ENCODE peak calls at places on chromosomes 2 and 18, in five cellular contexts. B, V, L, Q and N are unnamed samples. For H3K27me3, the result is how much of the 10 kb centered on the place peaks cover.

GRCh38 chr2:230060672-230061293 is 7.9 kb downstream of the SLC16A14 start:
- DNase-seq in L (no peak), B (no peak), Q (no peak), V (no peak), N (no peak)

GRCh38 chr2:162327134-162327769 is 8.8 kb upstream of the IFIH1 start:
- DNase-seq in Q (no peak), B (no peak), V (peak), L (no peak), N (no peak)

GRCh38 chr18:28078849-28079248 is 98.1 kb downstream of the CDH2 start:
- DNase-seq in Q (no peak), L (no peak), V (no peak), B (no peak), N (no peak)

GRCh38 chr2:190649035-190649797 is at the start of gene NAB1:
- DNase-seq in V (peak), L (no peak), B (no peak), Q (peak), N (peak)

GRCh38 chr18:57269756-57270534 is 82.4 kb upstream of the ST8SIA3 start:
- DNase-seq in L (no peak), B (no peak), Q (no peak), V (no peak), N (no peak)

GRCh38 chr2:231920366-231920765 is 5.8 kb downstream of the NPPC start:
- DNase-seq in L (no peak), V (no peak), B (no peak), Q (no peak), N (no peak)

GRCh38 chr2:185813707-185814106 is 75.1 kb downstream of the FSIP2 start:
- DNase-seq in Q (no peak), B (no peak), L (no peak), V (no peak), N (no peak)

GRCh38 chr18:32289480-32290075 is 99.7 kb downstream of the MEP1B start:
- DNase-seq in B (peak), Q (peak), L (no peak), V (no peak), N (no peak)

GRCh38 chr2:109238580-109238979 is 109.6 kb downstream of the SH3RF3 start:
- DNase-seq in V (peak), B (peak), Q (peak), L (peak), N (peak)

GRCh38 chr2:150778828-150779227 is 291.4 kb upstream of the RND3 start:
- DNase-seq in B (no peak), Q (no peak), V (no peak), L (no peak), N (no peak)

GRCh38 chr18:9380571-9381390 is 46.2 kb downstream of the TWSG1 start:
- DNase-seq in V (no peak), Q (no peak), L (no peak), B (peak), N (no peak)

GRCh38 chr2:7527165-7527722 is 610.0 kb downstream of the RNF144A start:
- DNase-seq in Q (no peak), L (no peak), B (no peak), V (no peak), N (no peak)

GRCh38 chr2:113105047-113105446 is 22.4 kb upstream of the IL1RN start:
- DNase-seq in B (no peak), Q (no peak), V (no peak), L (no peak), N (no peak)

GRCh38 chr2:100682536-100682935 is 119.7 kb downstream of the PDCL3 start:
- DNase-seq in V (no peak), L (no peak), Q (no peak), B (no peak), N (no peak)

GRCh38 chr2:234191819-234192407 is 141.4 kb downstream of the SPP2 start:
- DNase-seq in B (no peak), Q (no peak), L (no peak), V (no peak), N (no peak)

GRCh38 chr2:234189786-234190185 is 139.3 kb downstream of the SPP2 start:
- DNase-seq in V (no peak), B (no peak), Q (no peak), L (no peak), N (no peak)

GRCh38 chr2:234189230-234189629 is 138.7 kb downstream of the SPP2 start:
- DNase-seq in B (no peak), Q (no peak), L (no peak), V (no peak), N (no peak)

GRCh38 chr2:234187646-234188174 is 137.2 kb downstream of the SPP2 start:
- DNase-seq in L (no peak), B (no peak), V (no peak), Q (no peak), N (no peak)
- H3K27ac ChIP-seq in L (no peak), B (no peak), V (no peak), Q (no peak), N (no peak)

GRCh38 chr2:104846182-104846954 is 7.5 kb upstream of the POU3F3 start:
- DNase-seq in B (no peak), V (no peak), L (no peak), Q (no peak), N (no peak)
- H3K27me3 ChIP-seq in B (half or more), V (under half), L (half or more), Q (half or more), N (half or more)

GRCh38 chr2:42792087-42792582 is 248 bp downstream of the HAAO start:
- DNase-seq in B (no peak), L (no peak), V (no peak), Q (no peak), N (no peak)
- H3K27ac ChIP-seq in B (no peak), L (no peak), V (no peak), Q (peak), N (peak)

GRCh38 chr2:175366814-175367213 is 185.3 kb upstream of the ATP5MC3 start:
- DNase-seq in Q (no peak), B (no peak), L (no peak), V (no peak), N (no peak)

DNA sequence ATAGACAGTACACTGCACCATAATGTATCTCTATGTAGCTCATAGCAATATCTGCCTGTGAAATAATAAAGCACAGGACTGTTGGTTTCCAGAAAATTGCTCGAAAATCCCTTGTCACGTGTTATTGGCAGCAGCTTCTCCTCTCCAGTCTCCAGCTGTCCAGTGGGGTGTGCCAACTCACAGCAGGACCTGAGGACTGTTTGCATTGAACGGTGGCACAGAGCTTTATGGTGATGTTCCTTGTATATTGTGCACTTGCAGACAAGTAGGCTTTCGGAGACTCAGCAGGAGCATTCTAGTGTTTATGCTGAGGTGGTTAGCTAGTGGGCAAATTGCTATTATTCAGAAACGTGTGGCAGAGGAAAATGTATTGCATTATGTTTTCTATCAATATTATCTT is 182.2 kb upstream of the ATP5MC3 start:
- DNase-seq in Q (no peak), B (no peak), L (no peak), V (no peak), N (no peak)
- H3K27me3 ChIP-seq in Q (under half), B (under half), L (under half), V (under half), N (half or more)

GRCh38 chr2:75547345-75548035 is 13.2 kb downstream of the EVA1A start:
- DNase-seq in V (no peak), Q (no peak), B (peak), L (no peak), N (no peak)

GRCh38 chr2:75545917-75546316 is 14.8 kb downstream of the EVA1A start:
- DNase-seq in B (no peak), Q (no peak), V (no peak), L (no peak), N (no peak)

GRCh38 chr2:75543446-75543845 is 17.3 kb downstream of the EVA1A start:
- DNase-seq in V (no peak), L (no peak), B (no peak), Q (no peak), N (no peak)

GRCh38 chr2:75548036-75548573 is 12.6 kb downstream of the EVA1A start:
- DNase-seq in B (no peak), L (no peak), Q (peak), V (no peak), N (no peak)

DNA sequence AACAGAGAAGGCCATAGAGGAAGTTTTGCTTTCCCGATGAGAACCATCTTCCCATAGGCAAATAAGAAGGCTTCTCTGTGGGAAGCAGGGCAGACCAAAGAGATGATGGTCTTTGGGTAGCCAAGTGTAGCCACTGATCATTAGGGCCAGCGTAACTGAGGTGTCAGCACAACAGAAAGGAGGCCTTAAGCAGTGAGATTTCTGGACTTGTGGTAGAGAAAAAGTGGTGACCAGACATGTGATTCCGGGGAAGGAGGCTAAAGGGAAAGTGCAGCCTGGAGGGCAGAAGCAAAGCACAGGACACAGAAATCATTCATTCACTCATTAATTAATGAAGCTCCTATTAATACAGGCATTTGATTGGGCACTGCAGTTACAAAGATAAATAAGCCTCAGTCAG is 15.4 kb downstream of the EVA1A start:
- DNase-seq in Q (no peak), L (no peak), B (no peak), V (no peak), N (no peak)
- H3K27ac ChIP-seq in Q (no peak), L (no peak), B (no peak), V (no peak), N (no peak)

DNA sequence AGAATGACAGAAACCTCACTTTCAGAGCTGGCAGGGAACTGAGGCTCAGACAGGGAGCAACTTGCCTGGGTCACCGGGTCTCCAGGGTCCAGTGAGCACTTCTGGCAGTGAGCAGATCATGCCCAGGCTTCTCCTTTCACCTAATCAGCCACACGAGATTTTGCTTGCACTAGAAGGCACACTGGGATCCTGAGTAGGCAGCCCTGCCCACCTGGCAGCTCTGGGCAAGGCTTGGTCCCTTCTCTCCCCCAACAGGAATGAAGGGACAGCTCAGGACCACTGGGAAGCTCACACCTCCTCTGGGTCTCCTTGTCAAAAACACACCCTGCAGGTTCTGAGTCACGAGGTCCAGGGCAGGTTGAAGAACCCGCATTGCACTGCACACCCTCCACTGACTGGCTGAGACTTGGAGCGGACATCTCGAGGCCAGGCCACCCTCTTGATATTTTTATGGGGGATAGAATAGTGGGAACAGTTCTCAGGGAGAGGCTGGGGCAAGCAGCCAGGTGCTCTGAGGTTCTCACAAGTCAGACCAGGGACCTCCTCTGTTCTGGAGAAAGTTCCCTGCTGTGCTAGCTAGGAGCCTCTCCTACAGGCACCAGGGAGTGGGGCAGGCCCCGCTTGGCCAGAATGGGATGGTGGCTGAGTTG is 5.7 kb downstream of the MAL start:
- DNase-seq in Q (no peak), B (no peak), L (no peak), V (no peak), N (no peak)
- H3K27me3 ChIP-seq in Q (half or more), B (under half), L (under half), V (under half), N (under half)

GRCh38 chr2:60096556-60096955 is 456.9 kb downstream of the BCL11A start:
- DNase-seq in B (no peak), Q (no peak), L (no peak), V (no peak), N (no peak)

GRCh38 chr2:60091884-60092283 is 461.6 kb downstream of the BCL11A start:
- DNase-seq in Q (no peak), B (no peak), V (no peak), L (no peak), N (no peak)

GRCh38 chr2:60094450-60094929 is 459.0 kb downstream of the BCL11A start:
- DNase-seq in B (no peak), L (no peak), V (no peak), Q (peak), N (no peak)

GRCh38 chr2:60091311-60091710 is 462.1 kb downstream of the BCL11A start:
- DNase-seq in V (no peak), Q (no peak), L (no peak), B (no peak), N (no peak)

GRCh38 chr2:60092781-60093180 is 460.7 kb downstream of the BCL11A start:
- DNase-seq in V (no peak), B (no peak), Q (no peak), L (no peak), N (no peak)
- H3K27ac ChIP-seq in V (no peak), B (no peak), Q (no peak), L (no peak), N (no peak)